ENCODE peak calls at places on chromosomes 11 and 22, in eight cellular contexts. Q is stomach; N is EL; F is body of pancreas; U is Calu3; D is mucosa of descending colon; O is activated CD8-positive, alpha-beta memory T cell treated with anti-CD3 and anti-CD28 coated beads for 1 hour; M is stimulated activated effector memory CD8-positive, alpha-beta T cell treated with anti-CD3 and anti-CD28 coated beads, Interleukin-12 subunit alpha, Interleukin-12 subunit beta, amount 100 ng/mL, for 72 hours. H is an unnamed sample.

GRCh38 chr22:25745341-25746011 is 3.5 kb downstream of the MYO18B start:
- DNase-seq in Q (no peak), N (peak), F (no peak), U (no peak), D (no peak), O (no peak), M (no peak), H (no peak)

GRCh38 chr22:38034278-38034882 is 22.8 kb upstream of the PICK1 start:
- DNase-seq in Q (peak), N (peak), F (peak), U (peak), D (peak), O (no peak), M (no peak), H (peak)

GRCh38 chr22:28791841-28792490 is 8.4 kb downstream of the XBP1 start:
- DNase-seq in Q (no peak), N (no peak), F (no peak), U (no peak), D (no peak), O (no peak), M (no peak), H (no peak)

GRCh38 chr22:20777420-20778177 is 3.7 kb downstream of the SERPIND1 start:
- DNase-seq in Q (no peak), N (peak), F (no peak), U (peak), D (no peak), O (no peak), M (no peak), H (no peak)

GRCh38 chr22:48145738-48146137 is 1383.3 kb downstream of the TBC1D22A start:
- DNase-seq in Q (no peak), N (no peak), F (no peak), U (no peak), D (no peak), O (no peak), M (no peak), H (no peak)

GRCh38 chr11:65987336-65987735 is 14.6 kb downstream of the EIF1AD start:
- DNase-seq in Q (no peak), N (no peak), F (no peak), U (no peak), D (no peak), O (no peak), M (no peak), H (no peak)

GRCh38 chr22:46770726-46771125 is 8.3 kb downstream of the TBC1D22A start:
- DNase-seq in Q (no peak), N (no peak), F (no peak), U (no peak), D (peak), O (no peak), M (no peak), H (no peak)

GRCh38 chr22:45599836-45600577 is 71.6 kb upstream of the ATXN10 start:
- DNase-seq in Q (no peak), N (no peak), F (no peak), U (no peak), D (peak), O (no peak), M (no peak), H (peak)

GRCh38 chr11:94747136-94748110 is 20.7 kb upstream of the AMOTL1 start:
- DNase-seq in Q (no peak), N (peak), F (no peak), U (peak), D (no peak), O (no peak), M (no peak), H (no peak)

GRCh38 chr22:49571326-49571725 is 256.3 kb downstream of the BRD1 start:
- DNase-seq in Q (peak), N (no peak), F (no peak), U (no peak), D (no peak), O (no peak), M (no peak), H (no peak)

GRCh38 chr11:124759268-124760204 is 2.6 kb downstream of the ESAM start:
- DNase-seq in Q (no peak), N (no peak), F (no peak), U (no peak), D (no peak), O (no peak), M (no peak), H (no peak)

GRCh38 chr11:33674035-33674814 is 26.4 kb downstream of the C11orf91 start:
- DNase-seq in Q (no peak), N (peak), F (no peak), U (no peak), D (no peak), O (no peak), M (no peak), H (no peak)

GRCh38 chr11:74094393-74094792 is 76.4 kb downstream of the C2CD3 start:
- DNase-seq in Q (no peak), N (no peak), F (no peak), U (no peak), D (no peak), O (no peak), M (no peak), H (no peak)